ENCODE peak calls at places on chromosomes 7 and 10, in five cellular contexts. C is upper lobe of left lung, I is cardiac muscle cell, X is neural crest cell, V is colonic mucosa. N is an unnamed sample.

GRCh38 chr10:117647306-117647705 is 104.8 kb downstream of the EMX2 start:
- DNase-seq in I (no peak), C (no peak), X (no peak), V (no peak), N (no peak)

GRCh38 chr10:132023092-132023811 is 41.5 kb upstream of the BNIP3 start:
- DNase-seq in V (peak), X (peak), I (peak), C (peak), N (peak)

GRCh38 chr7:101273126-101273525 is 28.2 kb upstream of the FIS1 start:
- DNase-seq in I (no peak), C (no peak), X (no peak), V (no peak), N (no peak)

GRCh38 chr10:132395704-132396494 is 1.1 kb upstream of the PWWP2B start:
- DNase-seq in X (peak), I (peak), V (peak), C (peak), N (peak)

GRCh38 chr10:102230861-102231356 is 4.8 kb downstream of the ELOVL3 start:
- DNase-seq in X (no peak), V (peak), C (peak), I (peak), N (peak)

GRCh38 chr10:103127241-103127640 is 65.8 kb downstream of the NT5C2 start:
- DNase-seq in V (no peak), I (no peak), X (no peak), C (no peak), N (no peak)

GRCh38 chr10:132211246-132211645 is 24.5 kb downstream of the DPYSL4 start:
- DNase-seq in X (no peak), C (peak), V (no peak), I (no peak), N (no peak)

GRCh38 chr7:23373151-23374004 is 74.2 kb downstream of the MALSU1 start:
- DNase-seq in V (no peak), I (no peak), X (no peak), C (no peak), N (peak)

GRCh38 chr7:43647314-43647691 is 64.4 kb downstream of the STK17A start:
- DNase-seq in X (no peak), I (peak), C (no peak), V (no peak), N (no peak)

GRCh38 chr10:88297103-88297502 is 286.0 kb downstream of the RNLS start:
- DNase-seq in C (no peak), I (no peak), V (no peak), X (no peak), N (no peak)

GRCh38 chr10:59960751-59961150 is 54.4 kb upstream of the CCDC6 start:
- DNase-seq in X (no peak), C (no peak), I (no peak), V (no peak), N (no peak)

GRCh38 chr7:128044064-128044463 is 12.8 kb upstream of the LRRC4 start:
- DNase-seq in V (no peak), C (no peak), X (no peak), I (peak), N (no peak)

GRCh38 chr10:35259769-35260397 is 76.4 kb upstream of the CCNY start:
- DNase-seq in I (no peak), V (no peak), X (no peak), C (no peak), N (no peak)

GRCh38 chr7:70674268-70675025 is 457.5 kb upstream of the GALNT17 start:
- DNase-seq in C (no peak), V (no peak), X (no peak), I (no peak), N (no peak)

GRCh38 chr7:6078548-6078947 is 47.4 kb downstream of the ANKRD61 start:
- DNase-seq in V (no peak), C (no peak), I (no peak), X (no peak), N (no peak)

GRCh38 chr10:83978681-83979383 is 160.5 kb upstream of the GHITM start:
- DNase-seq in X (no peak), I (no peak), V (no peak), C (no peak), N (no peak)

GRCh38 chr10:104842704-104843103 is 201.6 kb downstream of the SORCS3 start:
- DNase-seq in X (no peak), C (no peak), V (no peak), I (no peak), N (no peak)

GRCh38 chr10:24383681-24384106 is 174.8 kb downstream of the KIAA1217 start:
- DNase-seq in I (peak), X (no peak), C (no peak), V (peak), N (no peak)

GRCh38 chr10:89074120-89074519 is 83.5 kb downstream of the FAS start:
- DNase-seq in V (no peak), I (no peak), C (no peak), X (no peak), N (no peak)

GRCh38 chr10:5555031-5555510 is 30.3 kb downstream of the CALML3 start:
- DNase-seq in X (no peak), V (no peak), I (no peak), C (no peak), N (no peak)

GRCh38 chr10:123147635-123148413 is at the start of gene HMX2:
- DNase-seq in I (peak), V (no peak), X (no peak), C (peak), N (peak)

GRCh38 chr10:132264306-132264950 is 43.3 kb downstream of the STK32C start:
- DNase-seq in C (no peak), X (no peak), V (no peak), I (no peak), N (no peak)

GRCh38 chr10:124532106-124532641 is 70.6 kb downstream of the LHPP start:
- DNase-seq in X (no peak), V (no peak), I (peak), C (no peak), N (no peak)

GRCh38 chr7:129740574-129740973 is 129.1 kb downstream of the NRF1 start:
- DNase-seq in C (no peak), V (no peak), X (no peak), I (no peak), N (no peak)
- TF ChIP-seq CTCF in C (no peak), V (no peak), X (no peak), I (no peak), N (no peak)

DNA sequence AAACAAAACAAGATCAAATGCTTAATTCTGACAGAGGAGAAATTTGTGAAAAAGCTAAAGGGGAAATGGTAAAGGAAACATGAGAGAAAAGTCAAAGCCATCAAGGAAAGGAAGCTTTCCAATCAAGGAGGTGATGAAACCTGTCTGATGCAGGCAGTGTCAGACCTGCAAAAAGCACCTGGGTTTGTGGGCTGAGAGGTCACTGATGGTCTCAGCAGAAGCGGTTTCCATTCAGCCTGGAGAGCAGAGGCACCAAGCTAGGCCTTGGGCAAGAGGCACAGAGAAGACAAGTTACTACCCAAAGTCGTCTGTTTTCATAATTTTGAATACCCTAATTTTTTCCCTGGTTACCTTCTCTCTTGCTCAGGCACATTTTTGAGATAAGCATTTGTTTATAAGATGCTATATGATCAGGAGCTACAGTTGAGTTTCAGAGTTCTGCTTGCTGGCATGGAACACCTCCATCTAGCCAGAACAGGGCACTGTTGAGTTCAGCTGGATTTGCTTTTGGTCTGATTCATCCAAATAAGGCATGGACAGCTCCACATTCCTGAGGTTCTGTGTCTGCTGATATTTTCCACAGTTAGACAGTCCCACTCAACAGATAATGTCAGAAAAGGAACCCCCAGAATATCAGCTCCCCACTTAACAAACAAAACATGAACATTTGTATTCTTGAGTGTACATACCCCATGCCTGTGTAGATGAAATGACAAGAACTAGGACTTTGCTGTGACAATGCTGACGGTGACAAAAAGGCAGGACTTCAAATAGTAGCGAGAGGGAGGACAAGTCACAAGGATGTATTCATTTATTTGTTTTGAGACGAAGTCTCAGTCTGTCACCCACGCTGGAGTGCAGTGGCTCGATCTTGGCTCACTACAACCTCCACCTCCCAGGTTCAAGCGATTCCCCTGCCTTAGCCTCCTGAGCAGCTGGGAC is 4.9 kb upstream of the PPIA start:
- DNase-seq in V (no peak), I (peak), X (no peak), C (no peak), N (no peak)
- TF ChIP-seq CTCF in V (no peak), I (peak), X (no peak), C (no peak), N (no peak)

GRCh38 chr7:20741801-20742200 is 44.9 kb downstream of the SP8 start:
- DNase-seq in V (no peak), I (no peak), C (no peak), X (no peak), N (no peak)

GRCh38 chr7:20742913-20743312 is 43.8 kb downstream of the SP8 start:
- DNase-seq in V (no peak), I (no peak), X (no peak), C (no peak), N (no peak)

GRCh38 chr7:20748853-20749252 is 37.8 kb downstream of the SP8 start:
- DNase-seq in C (no peak), X (no peak), I (no peak), V (no peak), N (no peak)

GRCh38 chr7:20745716-20746115 is 41.0 kb downstream of the SP8 start:
- DNase-seq in V (no peak), C (no peak), I (no peak), X (no peak), N (no peak)

GRCh38 chr7:20744913-20745587 is 41.6 kb downstream of the SP8 start:
- DNase-seq in X (no peak), I (peak), V (no peak), C (no peak), N (no peak)
- TF ChIP-seq CTCF in X (no peak), I (no peak), V (no peak), C (no peak), N (no peak)

GRCh38 chr7:157434231-157434630 is 97.4 kb downstream of the DNAJB6 start:
- DNase-seq in C (no peak), I (no peak), X (no peak), V (no peak), N (no peak)

GRCh38 chr7:157431951-157432540 is 95.2 kb downstream of the DNAJB6 start:
- DNase-seq in X (no peak), I (no peak), V (no peak), C (no peak), N (no peak)

GRCh38 chr7:157433628-157434027 is 96.8 kb downstream of the DNAJB6 start:
- DNase-seq in I (no peak), C (no peak), X (no peak), V (no peak), N (no peak)

GRCh38 chr7:157432541-157432956 is 95.7 kb downstream of the DNAJB6 start:
- DNase-seq in X (peak), C (no peak), V (peak), I (no peak), N (no peak)

DNA sequence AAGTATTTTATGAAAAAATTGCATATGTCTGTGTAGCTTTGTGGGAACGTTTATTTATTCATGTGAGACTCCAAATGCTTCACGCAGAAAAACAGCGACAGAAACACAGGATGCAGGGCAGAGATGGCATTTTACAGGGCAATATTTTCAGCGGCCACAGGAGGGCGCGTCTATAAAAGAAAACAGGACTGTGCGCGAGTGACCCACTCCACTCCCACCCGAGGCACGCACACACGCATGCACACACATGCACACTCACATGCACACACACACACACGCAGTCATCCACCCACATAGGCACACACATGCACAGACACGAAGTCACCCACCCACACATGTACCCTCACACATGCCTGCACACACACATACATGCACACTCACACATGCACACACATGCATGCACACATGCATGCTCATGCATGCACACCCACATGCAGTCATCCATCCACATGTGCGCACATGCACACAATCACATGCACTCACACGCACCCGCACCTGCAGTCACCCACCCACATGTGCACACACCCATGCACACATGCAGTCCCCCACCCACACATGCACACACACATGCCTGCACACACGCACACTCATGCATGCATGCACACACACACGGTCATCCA is 96.3 kb downstream of the DNAJB6 start:
- DNase-seq in I (peak), V (peak), X (peak), C (no peak), N (no peak)
- TF ChIP-seq CTCF in I (peak), V (peak), X (peak), C (peak), N (no peak)

GRCh38 chr7:20993693-20994092 is 207.0 kb upstream of the SP8 start:
- DNase-seq in C (no peak), X (no peak), V (no peak), I (no peak), N (no peak)

GRCh38 chr7:20991544-20991943 is 204.9 kb upstream of the SP8 start:
- DNase-seq in I (no peak), V (no peak), X (no peak), C (no peak), N (no peak)
- TF ChIP-seq CTCF in I (no peak), V (peak), X (peak), C (no peak), N (no peak)

GRCh38 chr7:121563177-121563576 is 167.1 kb upstream of the FAM3C start:
- DNase-seq in I (no peak), C (no peak), V (no peak), X (no peak), N (no peak)
- TF ChIP-seq CTCF in I (peak), C (no peak), V (no peak), X (peak), N (no peak)

DNA sequence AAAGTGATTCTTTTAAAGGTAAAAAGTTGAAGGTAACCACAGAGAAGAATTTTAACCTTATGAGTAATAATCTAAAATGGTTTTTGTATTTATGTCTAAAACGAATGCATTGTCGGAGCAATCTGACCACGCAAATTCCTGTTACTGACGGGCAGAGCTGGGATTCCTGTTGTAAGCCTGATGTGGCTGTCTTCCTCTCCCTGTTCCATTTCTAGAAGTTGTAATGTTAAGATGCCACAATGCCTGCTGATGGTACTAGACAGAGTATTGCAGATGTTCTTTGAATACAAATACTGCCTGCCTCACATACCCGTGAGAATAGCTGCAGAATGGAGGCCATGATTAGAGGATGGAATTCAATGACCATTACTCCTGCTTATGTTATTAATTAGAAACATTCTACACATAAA is 197.0 kb downstream of the PTN start:
- DNase-seq in X (no peak), V (no peak), C (no peak), I (no peak), N (no peak)
- TF ChIP-seq CTCF in X (no peak), V (no peak), C (no peak), I (no peak), N (no peak)

DNA sequence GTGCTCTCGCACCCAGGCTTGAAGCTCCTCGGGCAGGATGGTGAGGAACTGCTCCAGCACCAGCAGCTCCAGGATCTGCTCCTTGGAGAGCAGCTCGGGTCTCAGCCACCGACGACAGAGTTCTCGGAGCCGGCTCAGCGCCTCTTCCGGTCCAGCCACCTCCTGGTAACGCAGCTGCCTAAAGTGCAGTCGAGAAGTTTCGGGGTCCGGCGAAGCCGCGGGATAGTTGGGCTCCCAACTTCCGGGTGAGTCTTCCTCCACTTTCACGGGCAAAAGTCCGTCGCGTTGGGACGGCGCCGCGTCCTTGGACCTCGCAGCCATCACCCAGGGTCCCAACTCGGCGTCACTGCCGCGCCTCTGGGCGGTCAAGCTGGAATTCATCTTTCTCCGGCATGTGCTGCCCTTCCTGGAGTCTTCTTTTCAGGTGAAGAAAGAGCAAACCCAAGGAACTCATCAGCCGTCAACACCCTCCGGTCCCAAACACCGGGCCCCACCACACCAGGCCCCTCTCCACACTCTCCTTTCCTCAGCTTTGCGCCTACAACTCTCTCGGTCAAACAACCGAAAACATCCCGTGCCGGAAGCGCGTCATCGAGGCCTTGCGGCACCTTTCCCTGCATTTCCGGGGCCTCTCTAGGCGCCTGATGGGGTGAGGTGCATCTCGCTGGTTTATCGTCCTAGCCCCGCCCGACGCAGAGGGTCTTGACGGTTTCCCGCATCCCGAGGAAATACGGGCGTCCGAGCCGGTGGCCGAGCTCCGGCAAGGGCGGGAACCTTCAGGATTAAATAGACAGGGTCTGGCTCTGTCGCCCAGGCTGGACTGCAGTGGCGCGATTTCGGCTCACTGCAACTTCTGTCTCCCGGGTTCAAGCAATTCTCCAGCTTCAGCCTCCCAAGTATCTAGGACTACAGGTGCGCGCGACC is at the start of gene ZNF394:
- DNase-seq in I (peak), X (peak), V (peak), C (peak), N (peak)
- TF ChIP-seq CTCF in I (no peak), X (no peak), V (no peak), C (no peak), N (no peak)

GRCh38 chr7:74656911-74657691 is 417 bp upstream of the GTF2I start:
- DNase-seq in V (peak), X (peak), I (peak), C (peak), N (peak)
- TF ChIP-seq CTCF in V (no peak), X (peak), I (peak), C (peak), N (no peak)

GRCh38 chr10:99827906-99828305 is 45.5 kb downstream of the ABCC2 start:
- DNase-seq in X (no peak), C (no peak), I (no peak), V (no peak), N (no peak)
- TF ChIP-seq CTCF in X (no peak), C (no peak), I (no peak), V (no peak), N (no peak)

N was measured in activated B cell treated with CpG ODN at 0.5 μM for 24 hours.